ENCODE peak calls at places on chromosomes 6 and 20, in nine cellular contexts. W is cardiac fibroblast; P is CD4-positive, alpha-beta T cell; V is heart right ventricle; R is breast epithelium; Q is fibroblast of the aortic adventitia; E is endothelial cell; N is tibial artery; I is astrocyte. U is an unnamed sample.

GRCh38 chr6:153210083-153210482 is 79.0 kb upstream of the RGS17 start:
- DNase-seq in I (peak), W (peak), V (no peak), E (no peak), Q (peak), P (no peak), N (no peak), R (no peak), U (peak)

GRCh38 chr6:116530436-116530835 is 15.0 kb downstream of the TRAPPC3L start:
- DNase-seq in I (peak), Q (no peak), P (no peak), R (no peak), V (no peak), W (no peak), N (no peak), E (no peak), U (no peak)

GRCh38 chr6:39295538-39295937 is 18.7 kb downstream of the KCNK17 start:
- DNase-seq in V (no peak), Q (peak), W (no peak), I (no peak), E (no peak), R (no peak), N (no peak), P (no peak), U (no peak)

GRCh38 chr6:154164397-154164796 is 125.4 kb downstream of the OPRM1 start:
- DNase-seq in R (no peak), V (no peak), N (peak), Q (peak), P (no peak), I (peak), E (no peak), W (peak), U (no peak)

GRCh38 chr6:168096271-168096764 is 17.3 kb upstream of the FRMD1 start:
- DNase-seq in I (no peak), W (no peak), E (no peak), P (no peak), R (no peak), V (no peak), Q (no peak), N (no peak), U (no peak)

GRCh38 chr6:128062882-128063603 is 162.2 kb upstream of the THEMIS start:
- DNase-seq in Q (peak), N (no peak), W (no peak), V (no peak), R (no peak), P (no peak), E (no peak), I (peak), U (no peak)

GRCh38 chr20:1827974-1828785 is 67.0 kb upstream of the SIRPA start:
- DNase-seq in R (no peak), Q (peak), V (peak), W (peak), E (no peak), N (no peak), I (no peak), P (no peak), U (no peak)

GRCh38 chr6:158630944-158631616 is 13.5 kb downstream of the DYNLT1 start:
- DNase-seq in I (peak), Q (peak), V (no peak), N (peak), E (no peak), R (peak), W (peak), P (no peak), U (no peak)

GRCh38 chr6:107009499-107009898 is 18.5 kb upstream of the MTRES1 start:
- DNase-seq in N (no peak), P (no peak), R (no peak), Q (no peak), E (no peak), W (no peak), I (no peak), V (no peak), U (no peak)

GRCh38 chr6:99241905-99242534 is 107.5 kb downstream of the FAXC start:
- DNase-seq in W (peak), N (no peak), Q (peak), E (peak), V (peak), I (peak), R (no peak), P (no peak), U (peak)

GRCh38 chr6:19342616-19343015 is 494.6 kb upstream of the ID4 start:
- DNase-seq in W (peak), R (no peak), I (peak), Q (peak), E (no peak), P (no peak), V (no peak), N (no peak), U (no peak)

GRCh38 chr6:3392930-3393575 is 63.8 kb downstream of the SLC22A23 start:
- DNase-seq in Q (no peak), V (no peak), E (no peak), R (no peak), N (no peak), P (no peak), I (no peak), W (no peak), U (no peak)

GRCh38 chr6:163732479-163732878 is 318.0 kb downstream of the QKI start:
- DNase-seq in N (no peak), R (no peak), W (no peak), I (no peak), P (no peak), Q (no peak), E (no peak), V (no peak), U (no peak)

GRCh38 chr6:72621243-72622093 is at the start of gene KCNQ5:
- DNase-seq in W (peak), V (no peak), R (no peak), N (no peak), E (peak), I (no peak), Q (peak), P (peak), U (peak)

GRCh38 chr6:89302936-89303335 is 12.2 kb downstream of the GABRR2 start:
- DNase-seq in W (no peak), E (no peak), P (no peak), V (no peak), I (no peak), N (no peak), R (no peak), Q (no peak), U (peak)

GRCh38 chr6:161418458-161418945 is 144.6 kb upstream of the AGPAT4 start:
- DNase-seq in I (peak), N (no peak), E (peak), V (peak), W (peak), Q (peak), R (no peak), P (no peak), U (peak)

GRCh38 chr20:13111249-13111911 is 102.6 kb downstream of the SPTLC3 start:
- DNase-seq in N (no peak), R (no peak), P (no peak), W (no peak), Q (no peak), E (no peak), V (no peak), I (no peak), U (no peak)

GRCh38 chr20:59559024-59559817 is 45.1 kb upstream of the PHACTR3 start:
- DNase-seq in P (no peak), W (no peak), I (no peak), E (no peak), Q (no peak), V (no peak), N (no peak), R (no peak), U (no peak)

GRCh38 chr6:72579865-72580264 is 42.0 kb upstream of the KCNQ5 start:
- DNase-seq in Q (peak), V (no peak), R (no peak), E (no peak), W (no peak), P (no peak), N (no peak), I (no peak), U (no peak)

GRCh38 chr6:125944434-125944816 is 12.1 kb upstream of the HINT3 start:
- DNase-seq in N (peak), Q (peak), E (no peak), V (peak), R (no peak), P (no peak), I (peak), W (peak), U (no peak)

GRCh38 chr20:50188879-50189680 is 1.6 kb upstream of the CEBPB start:
- DNase-seq in N (no peak), E (no peak), P (no peak), Q (no peak), V (no peak), I (no peak), R (no peak), W (no peak), U (no peak)

GRCh38 chr6:144840619-144841018 is 555.5 kb downstream of the UTRN start:
- DNase-seq in W (no peak), Q (no peak), I (no peak), N (no peak), V (no peak), E (no peak), P (no peak), R (no peak), U (no peak)

GRCh38 chr6:4059115-4059777 is 19.7 kb downstream of the FAM217A start:
- DNase-seq in E (no peak), N (no peak), V (no peak), I (peak), Q (peak), P (peak), W (peak), R (no peak), U (no peak)

GRCh38 chr6:158849899-158850806 is 31.0 kb upstream of the EZR start:
- DNase-seq in I (peak), R (no peak), E (no peak), W (peak), P (no peak), N (no peak), Q (peak), V (no peak), U (no peak)

GRCh38 chr6:170370413-170370812 is 63.9 kb downstream of the FAM120B start:
- DNase-seq in N (no peak), I (no peak), W (no peak), R (no peak), V (no peak), E (no peak), P (no peak), Q (no peak), U (peak)

GRCh38 chr20:32158943-32159660 is 48.4 kb downstream of the PLAGL2 start:
- DNase-seq in I (no peak), R (no peak), P (no peak), W (no peak), Q (no peak), E (no peak), V (no peak), N (peak), U (no peak)

GRCh38 chr20:36217226-36217625 is 19.1 kb upstream of the AAR2 start:
- DNase-seq in N (no peak), I (no peak), E (no peak), R (no peak), V (no peak), Q (no peak), W (no peak), P (no peak), U (no peak)
- TF ChIP-seq CTCF in N (no peak), I (no peak), E (peak), R (no peak), V (no peak), Q (no peak), W (no peak), P (no peak), U (no peak)

GRCh38 chr6:41801380-41801779 is 13.9 kb downstream of the TOMM6 start:
- DNase-seq in I (no peak), P (no peak), N (no peak), W (peak), E (no peak), V (no peak), Q (peak), R (no peak), U (no peak)
- TF ChIP-seq CTCF in I (peak), P (no peak), N (no peak), W (peak), E (peak), V (no peak), Q (peak), R (no peak), U (peak)

GRCh38 chr6:30556006-30556713 is at the start of gene GNL1:
- DNase-seq in Q (peak), W (peak), N (peak), V (peak), P (peak), E (peak), R (peak), I (peak), U (peak)
- TF ChIP-seq CTCF in Q (no peak), W (no peak), N (no peak), V (no peak), P (no peak), E (no peak), R (peak), I (no peak), U (no peak)

GRCh38 chr6:56891754-56892153 is 63.2 kb upstream of the BEND6 start:
- DNase-seq in I (no peak), N (no peak), W (no peak), R (no peak), V (no peak), E (no peak), P (no peak), Q (peak), U (no peak)
- TF ChIP-seq CTCF in I (no peak), N (no peak), W (no peak), R (no peak), V (no peak), E (no peak), P (no peak), Q (no peak), U (no peak)

GRCh38 chr6:56542367-56543331 is 100.0 kb downstream of the DST start:
- DNase-seq in W (peak), V (peak), I (peak), P (peak), R (peak), N (peak), Q (peak), E (peak), U (peak)
- TF ChIP-seq CTCF in W (peak), V (no peak), I (no peak), P (no peak), R (no peak), N (peak), Q (peak), E (no peak), U (peak)

GRCh38 chr20:22308934-22309333 is 275.4 kb downstream of the FOXA2 start:
- DNase-seq in Q (no peak), N (no peak), V (no peak), E (no peak), R (no peak), P (no peak), I (no peak), W (no peak), U (no peak)

GRCh38 chr20:22302039-22302438 is 282.3 kb downstream of the FOXA2 start:
- DNase-seq in Q (no peak), E (no peak), R (no peak), V (no peak), P (no peak), I (no peak), W (no peak), N (no peak), U (no peak)

GRCh38 chr20:22305391-22305790 is 279.0 kb downstream of the FOXA2 start:
- DNase-seq in Q (no peak), P (no peak), N (no peak), V (no peak), E (no peak), W (no peak), I (no peak), R (no peak), U (no peak)

GRCh38 chr20:22303523-22303922 is 280.8 kb downstream of the FOXA2 start:
- DNase-seq in Q (no peak), V (no peak), W (no peak), I (no peak), P (no peak), N (no peak), E (no peak), R (no peak), U (no peak)
- TF ChIP-seq CTCF in Q (peak), V (no peak), W (no peak), I (no peak), P (no peak), N (no peak), E (no peak), R (no peak), U (no peak)

GRCh38 chr20:46439837-46440236 is 33.4 kb upstream of the ELMO2 start:
- DNase-seq in P (no peak), W (no peak), V (no peak), Q (no peak), E (no peak), N (no peak), I (no peak), R (no peak), U (no peak)

GRCh38 chr20:46433051-46433450 is 26.6 kb upstream of the ELMO2 start:
- DNase-seq in E (no peak), R (no peak), N (no peak), P (no peak), V (no peak), I (no peak), W (no peak), Q (no peak), U (no peak)

GRCh38 chr20:46434597-46434996 is 28.2 kb upstream of the ELMO2 start:
- DNase-seq in I (no peak), N (no peak), P (no peak), V (no peak), R (no peak), Q (no peak), E (no peak), W (no peak), U (no peak)

GRCh38 chr20:46435146-46435545 is 28.7 kb upstream of the ELMO2 start:
- DNase-seq in W (no peak), P (no peak), N (no peak), I (no peak), V (no peak), E (no peak), Q (no peak), R (no peak), U (no peak)

DNA sequence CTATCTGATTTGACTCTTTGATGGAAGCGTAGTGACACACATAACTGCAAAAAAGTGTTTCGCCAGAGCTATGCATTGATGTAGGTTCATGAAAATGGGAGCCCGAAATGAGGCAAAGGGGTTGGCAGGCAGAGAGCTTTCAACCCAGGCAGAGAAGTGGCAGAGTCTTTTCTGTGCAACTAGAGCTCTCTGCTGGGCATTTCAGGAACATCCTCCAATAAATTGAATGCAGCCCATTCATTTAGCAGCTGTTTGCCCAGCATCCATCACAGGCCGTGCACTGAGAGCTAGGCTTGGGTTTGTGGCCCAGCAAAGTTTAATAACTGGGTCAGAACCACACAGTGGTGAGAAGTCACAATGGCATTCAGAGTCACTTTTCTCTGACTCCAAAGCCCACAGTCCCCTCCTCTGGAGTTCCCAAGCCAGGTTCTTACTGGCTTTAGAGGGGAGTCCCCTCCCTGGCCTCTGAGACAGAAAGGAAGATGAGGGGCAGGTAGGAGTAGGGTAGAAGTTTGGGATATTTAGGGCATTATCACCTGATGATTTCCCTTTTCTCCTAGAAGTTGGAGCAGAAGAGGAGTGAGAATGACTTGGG is 31.8 kb upstream of the ELMO2 start:
- DNase-seq in Q (peak), V (peak), W (peak), E (peak), R (no peak), P (no peak), N (no peak), I (peak), U (peak)
- TF ChIP-seq CTCF in Q (peak), V (no peak), W (peak), E (no peak), R (no peak), P (no peak), N (no peak), I (peak), U (peak)

U was measured in GM10248.